ENCODE peak calls at places on chromosomes 1 and 21, in nine cellular contexts. V is left lung; U is AG08395; E is stimulated activated CD4-positive, alpha-beta T cell treated with anti-CD3 and anti-CD28 coated beads, Interleukin-4, amount 100 ng/mL, for 24 hours; D is neuronal stem cell; P is T-helper 1 cell; F is EL; X is ACHN; S is T-helper 2 cell. C is an unnamed sample.

GRCh38 chr1:147223740-147224615 is 1.2 kb downstream of the FMO5 start:
- DNase-seq in D (no peak), V (no peak), E (no peak), F (no peak), P (no peak), U (no peak), X (no peak), S (no peak), C (no peak)

GRCh38 chr1:34176830-34177613 is at the start of gene C1orf94:
- DNase-seq in D (no peak), X (no peak), P (no peak), E (no peak), F (no peak), V (no peak), S (no peak), U (no peak), C (no peak)

GRCh38 chr1:228217551-228218344 is 9.9 kb downstream of the OBSCN start:
- DNase-seq in E (no peak), U (no peak), P (no peak), D (no peak), S (no peak), X (no peak), V (no peak), F (no peak), C (no peak)

GRCh38 chr1:162689745-162690671 is 57.7 kb downstream of the DDR2 start:
- DNase-seq in E (no peak), U (peak), D (no peak), V (no peak), S (no peak), F (peak), P (no peak), X (no peak), C (no peak)

GRCh38 chr1:39652105-39652504 is 12.7 kb upstream of the HEYL start:
- DNase-seq in V (no peak), S (no peak), F (no peak), X (no peak), E (no peak), P (no peak), D (no peak), U (no peak), C (no peak)

GRCh38 chr1:20615946-20616345 is 17.3 kb upstream of the PINK1 start:
- DNase-seq in D (no peak), S (no peak), X (no peak), P (no peak), U (no peak), V (no peak), E (no peak), F (no peak), C (no peak)

GRCh38 chr1:42436794-42437458 is 18.9 kb downstream of the ZMYND12 start:
- DNase-seq in P (no peak), F (peak), S (no peak), V (no peak), E (no peak), D (no peak), X (no peak), U (no peak), C (no peak)

GRCh38 chr21:42233067-42233981 is 14.4 kb downstream of the ABCG1 start:
- DNase-seq in F (no peak), E (peak), X (no peak), S (peak), V (no peak), D (no peak), P (peak), U (peak), C (peak)

GRCh38 chr1:234925440-234926251 is 203.0 kb downstream of the TOMM20 start:
- DNase-seq in V (no peak), P (no peak), U (peak), D (no peak), X (peak), F (peak), S (no peak), E (no peak), C (no peak)

GRCh38 chr1:231124746-231125145 is 37.1 kb upstream of the TRIM67 start:
- DNase-seq in V (no peak), F (no peak), P (no peak), E (no peak), S (no peak), D (no peak), X (no peak), U (no peak), C (no peak)

GRCh38 chr1:151839457-151840409 is at the start of gene C2CD4D:
- DNase-seq in F (no peak), P (peak), V (peak), E (peak), X (peak), D (peak), S (peak), U (no peak), C (peak)

C was measured in activated naive CD8-positive, alpha-beta T cell treated with anti-CD3 and anti-CD28 coated beads, Interleukin-2, amount 10 ng/mL, durations not matched to agents 7 days and 5 days.